ENCODE peak calls at places on chromosome 21, in four cellular contexts. C is tibial artery; L is CD4-positive, alpha-beta T cell; T is neural crest cell. B is an unnamed sample.

GRCh38 chr21:43279578-43279894 is 110.7 kb downstream of the CRYAA start:
- DNase-seq in T (no peak), L (no peak), C (no peak), B (no peak)

GRCh38 chr21:35408401-35408800 is 359.3 kb upstream of the RUNX1 start:
- DNase-seq in C (no peak), L (no peak), T (no peak), B (no peak)

GRCh38 chr21:46605759-46606426 is 1.0 kb upstream of the S100B start:
- DNase-seq in L (peak), C (peak), T (no peak), B (peak)

GRCh38 chr21:39676054-39676771 is 63.5 kb downstream of the B3GALT5 start:
- DNase-seq in L (no peak), C (no peak), T (no peak), B (no peak)

GRCh38 chr21:23223882-23224281 is 2225.7 kb downstream of the NCAM2 start:
- DNase-seq in C (no peak), T (no peak), L (no peak), B (no peak)

GRCh38 chr21:30408782-30409494 is 13.1 kb downstream of the KRTAP13-1 start:
- DNase-seq in T (peak), L (no peak), C (no peak), B (no peak)

GRCh38 chr21:41098481-41098880 is 69.5 kb upstream of the BACE2 start:
- DNase-seq in T (no peak), C (no peak), L (no peak), B (no peak)

GRCh38 chr21:31351438-31351837 is 7.4 kb upstream of the TIAM1 start:
- DNase-seq in L (no peak), C (no peak), T (no peak), B (no peak)

GRCh38 chr21:43300496-43301423 is 126.2 kb downstream of the SIK1 start:
- DNase-seq in C (no peak), T (no peak), L (no peak), B (no peak)

GRCh38 chr21:17081193-17081592 is 431.6 kb upstream of the CXADR start:
- DNase-seq in L (no peak), C (no peak), T (no peak), B (no peak)
- TF ChIP-seq CTCF in L (no peak), C (no peak), T (no peak), B (no peak)

GRCh38 chr21:45507523-45507875 is 34.7 kb downstream of the SLC19A1 start:
- DNase-seq in C (no peak), T (no peak), L (no peak), B (no peak)
- TF ChIP-seq CTCF in C (no peak), T (no peak), L (no peak), B (no peak)

DNA sequence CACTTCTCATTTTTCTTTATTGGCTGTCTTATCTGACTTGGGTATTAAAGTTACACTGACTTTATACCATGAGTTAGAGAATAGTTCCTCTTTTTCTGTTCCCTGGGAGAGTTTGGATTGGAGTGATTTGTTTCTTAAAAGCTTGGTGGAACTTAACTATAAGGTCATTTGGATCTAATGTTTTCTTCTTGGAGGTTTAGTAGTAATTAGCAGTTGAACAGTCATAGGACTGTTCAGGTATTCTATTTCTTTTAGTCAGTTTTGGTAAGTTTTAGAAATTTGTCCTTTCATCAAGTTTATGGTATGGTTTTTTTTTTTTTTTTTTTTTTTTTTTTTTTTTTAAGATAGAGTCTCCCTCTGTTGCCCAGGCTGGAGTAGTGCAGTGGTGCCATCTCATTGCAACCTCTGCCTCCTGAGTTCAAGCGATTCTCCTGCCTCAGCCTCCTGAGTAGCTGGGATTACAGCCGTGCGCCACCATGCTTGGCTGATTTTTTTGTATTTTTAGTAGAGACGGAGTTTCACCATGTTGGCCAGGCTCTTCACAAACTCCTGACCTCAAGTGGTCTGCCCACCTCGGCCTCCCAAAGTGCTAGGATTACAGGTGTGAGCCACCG is 6.3 kb downstream of the TTC3 start:
- DNase-seq in C (no peak), L (no peak), T (no peak), B (no peak)
- TF ChIP-seq CTCF in C (no peak), L (peak), T (peak), B (peak)

GRCh38 chr21:26850116-26850643 is 5.0 kb upstream of the ADAMTS1 start:
- DNase-seq in C (no peak), L (no peak), T (no peak), B (no peak)
- TF ChIP-seq CTCF in C (peak), L (no peak), T (peak), B (no peak)

GRCh38 chr21:42125571-42126544 is 54.7 kb downstream of the UMODL1 start:
- DNase-seq in T (no peak), C (no peak), L (no peak), B (no peak)
- TF ChIP-seq CTCF in T (no peak), C (no peak), L (no peak), B (no peak)

GRCh38 chr21:37873655-37874054 is 42.6 kb downstream of the KCNJ6 start:
- DNase-seq in T (no peak), C (no peak), L (no peak), B (no peak)
- TF ChIP-seq CTCF in T (no peak), C (no peak), L (no peak), B (no peak)

GRCh38 chr21:45269861-45270260 is 17.8 kb downstream of the POFUT2 start:
- DNase-seq in L (no peak), C (peak), T (no peak), B (no peak)

GRCh38 chr21:45267390-45267760 is 20.3 kb downstream of the POFUT2 start:
- DNase-seq in C (peak), T (no peak), L (no peak), B (no peak)

GRCh38 chr21:45265721-45266517 is 21.8 kb downstream of the POFUT2 start:
- DNase-seq in T (no peak), L (no peak), C (peak), B (no peak)

GRCh38 chr21:45266518-45267389 is 20.9 kb downstream of the POFUT2 start:
- DNase-seq in T (no peak), C (peak), L (peak), B (no peak)

GRCh38 chr21:45270306-45270821 is 17.3 kb downstream of the POFUT2 start:
- DNase-seq in L (no peak), C (peak), T (no peak), B (no peak)
- TF ChIP-seq CTCF in L (no peak), C (no peak), T (no peak), B (no peak)

GRCh38 chr21:44332383-44332782 is 6.8 kb downstream of the CFAP410 start:
- DNase-seq in L (no peak), T (no peak), C (no peak), B (no peak)

GRCh38 chr21:44330698-44331097 is 8.5 kb downstream of the CFAP410 start:
- DNase-seq in C (no peak), T (no peak), L (no peak), B (no peak)

GRCh38 chr21:44332965-44333364 is 6.2 kb downstream of the CFAP410 start:
- DNase-seq in C (no peak), L (no peak), T (no peak), B (no peak)

GRCh38 chr21:44331209-44331608 is 8.0 kb downstream of the CFAP410 start:
- DNase-seq in T (no peak), L (no peak), C (no peak), B (no peak)

GRCh38 chr21:44331650-44332306 is 7.4 kb downstream of the CFAP410 start:
- DNase-seq in L (no peak), C (no peak), T (no peak), B (no peak)
- TF ChIP-seq CTCF in L (no peak), C (no peak), T (no peak), B (no peak)

GRCh38 chr21:37675202-37675801 is 241.0 kb downstream of the KCNJ6 start:
- DNase-seq in C (no peak), T (peak), L (peak), B (peak)
- TF ChIP-seq CTCF in C (peak), T (peak), L (peak), B (peak)

B was measured in GM13976.